ENCODE peak calls at places on chromosomes 5 and 9, in four cellular contexts. One of them, this sample, is unnamed. For H3K4me1, the result is how much of the 10 kb centered on the place peaks cover.

GRCh38 chr5:1959231-1959630 is 76.5 kb upstream of the IRX4 start:
- DNase-seq in IMR-90: no peak
- DNase-seq in GM23248: no peak
- DNase-seq in SK-N-SH: no peak
- DNase-seq in this sample: no peak

GRCh38 chr9:121483473-121484031 is 16.1 kb downstream of the GGTA1 start:
- DNase-seq in IMR-90: no peak
- DNase-seq in GM23248: no peak
- DNase-seq in SK-N-SH: no peak
- DNase-seq in this sample: no peak

GRCh38 chr5:14155730-14156129 is 12.6 kb downstream of the TRIO start:
- DNase-seq in IMR-90: no peak
- DNase-seq in GM23248: no peak
- DNase-seq in SK-N-SH: no peak
- DNase-seq in this sample: no peak

GRCh38 chr5:144273232-144274027 is 102.8 kb downstream of the KCTD16 start:
- DNase-seq in IMR-90: no peak
- DNase-seq in GM23248: no peak
- DNase-seq in SK-N-SH: no peak
- DNase-seq in this sample: no peak

GRCh38 chr5:173715607-173716006 is 99.2 kb upstream of the BOD1 start:
- DNase-seq in IMR-90: peak
- DNase-seq in GM23248: peak
- DNase-seq in SK-N-SH: no peak
- DNase-seq in this sample: no peak

GRCh38 chr5:111810087-111810486 is 53.1 kb upstream of the NREP start:
- DNase-seq in IMR-90: no peak
- DNase-seq in GM23248: peak
- DNase-seq in SK-N-SH: no peak
- DNase-seq in this sample: no peak

GRCh38 chr5:72584466-72584865 is 77.3 kb upstream of the ZNF366 start:
- DNase-seq in IMR-90: no peak
- DNase-seq in GM23248: peak
- DNase-seq in SK-N-SH: no peak
- DNase-seq in this sample: no peak

GRCh38 chr5:114223866-114224265 is 138.0 kb upstream of the KCNN2 start:
- DNase-seq in IMR-90: no peak
- DNase-seq in GM23248: peak
- DNase-seq in SK-N-SH: peak
- DNase-seq in this sample: peak

GRCh38 chr9:33131505-33132248 is 35.5 kb downstream of the B4GALT1 start:
- DNase-seq in IMR-90: no peak
- DNase-seq in GM23248: no peak
- DNase-seq in SK-N-SH: no peak
- DNase-seq in this sample: no peak

GRCh38 chr9:127735530-127736176 is 559 bp upstream of the TOR2A start:
- DNase-seq in IMR-90: no peak
- DNase-seq in GM23248: no peak
- DNase-seq in SK-N-SH: no peak
- DNase-seq in this sample: no peak

DNA sequence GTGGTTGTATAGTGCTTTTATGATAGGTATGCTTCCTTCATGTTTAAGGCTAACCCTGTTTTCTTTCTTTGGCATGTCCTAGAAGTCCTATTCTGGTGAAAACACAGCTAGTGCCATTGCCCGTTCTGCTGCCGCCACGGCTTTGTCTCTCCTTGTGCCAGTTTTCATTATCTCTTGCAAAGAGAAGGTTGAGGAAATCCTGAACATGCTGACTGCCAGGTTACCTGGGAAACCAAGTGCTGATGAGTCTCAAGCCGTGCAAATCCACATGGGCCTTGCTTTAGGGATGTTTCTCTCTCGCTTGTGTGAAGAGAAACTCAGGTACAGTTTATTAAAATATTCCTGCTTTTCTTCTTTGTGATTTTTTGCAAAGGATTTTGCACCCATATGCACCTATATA is 102.2 kb downstream of the HACD4 start:
- DNase-seq in IMR-90: no peak
- DNase-seq in GM23248: no peak
- DNase-seq in SK-N-SH: no peak
- DNase-seq in this sample: peak
- H2AFZ ChIP-seq in IMR-90: no peak
- H2AFZ ChIP-seq in GM23248: no peak
- H2AFZ ChIP-seq in SK-N-SH: no peak
- H2AFZ ChIP-seq in this sample: no peak

DNA sequence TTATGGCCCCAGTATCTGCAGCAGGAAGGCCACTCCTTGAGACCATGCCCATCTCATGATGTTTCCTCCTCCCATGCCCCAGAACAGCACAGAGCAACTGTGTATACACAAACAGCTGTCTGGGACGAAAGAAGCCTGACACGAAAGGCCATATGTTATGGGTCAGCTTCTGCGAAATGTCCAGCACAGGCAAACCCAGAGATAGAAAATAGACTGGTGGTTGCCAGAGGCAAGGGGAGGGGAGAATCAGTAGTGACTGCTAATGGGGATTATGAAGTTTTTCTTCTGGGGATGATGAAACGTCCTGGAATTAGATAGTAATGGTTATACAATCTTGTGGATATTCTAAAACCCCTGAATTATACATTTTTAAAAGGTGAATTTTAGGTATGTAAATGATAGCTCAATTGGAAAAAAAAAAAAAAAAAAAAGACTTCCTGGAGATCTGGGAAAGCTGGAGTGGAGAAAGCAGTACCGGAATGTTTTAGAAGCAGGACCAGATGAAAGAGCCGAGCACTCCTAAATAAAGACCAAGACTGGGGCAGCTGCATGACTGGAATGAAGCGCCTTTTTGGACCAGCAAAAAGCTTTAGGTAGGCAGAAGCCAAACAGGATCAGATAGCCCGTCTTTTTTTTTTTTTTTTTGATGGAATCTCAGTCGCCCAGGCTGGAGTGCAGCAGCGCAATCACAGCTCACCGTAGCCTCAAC is 29.2 kb downstream of the PCDHGC5 start:
- DNase-seq in IMR-90: peak
- DNase-seq in GM23248: peak
- DNase-seq in SK-N-SH: peak
- DNase-seq in this sample: no peak
- H3K4me1 ChIP-seq in IMR-90: half or more
- H3K4me1 ChIP-seq in GM23248: half or more
- H3K4me1 ChIP-seq in SK-N-SH: half or more
- H3K4me1 ChIP-seq in this sample: under half

GRCh38 chr9:5556101-5556500 is 45.8 kb downstream of the PDCD1LG2 start:
- DNase-seq in IMR-90: no peak
- DNase-seq in GM23248: no peak
- DNase-seq in SK-N-SH: no peak
- DNase-seq in this sample: no peak

GRCh38 chr9:5554254-5554653 is 43.9 kb downstream of the PDCD1LG2 start:
- DNase-seq in IMR-90: peak
- DNase-seq in GM23248: no peak
- DNase-seq in SK-N-SH: no peak
- DNase-seq in this sample: no peak

GRCh38 chr9:5560439-5560838 is 50.1 kb downstream of the PDCD1LG2 start:
- DNase-seq in IMR-90: no peak
- DNase-seq in GM23248: no peak
- DNase-seq in SK-N-SH: no peak
- DNase-seq in this sample: no peak

GRCh38 chr9:5559659-5560058 is 49.3 kb downstream of the PDCD1LG2 start:
- DNase-seq in IMR-90: no peak
- DNase-seq in GM23248: no peak
- DNase-seq in SK-N-SH: no peak
- DNase-seq in this sample: no peak

GRCh38 chr9:5557606-5558587 is 47.6 kb downstream of the PDCD1LG2 start:
- DNase-seq in IMR-90: no peak
- DNase-seq in GM23248: no peak
- DNase-seq in SK-N-SH: no peak
- DNase-seq in this sample: no peak
- H2AFZ ChIP-seq in IMR-90: no peak
- H2AFZ ChIP-seq in GM23248: no peak
- H2AFZ ChIP-seq in SK-N-SH: no peak
- H2AFZ ChIP-seq in this sample: peak

DNA sequence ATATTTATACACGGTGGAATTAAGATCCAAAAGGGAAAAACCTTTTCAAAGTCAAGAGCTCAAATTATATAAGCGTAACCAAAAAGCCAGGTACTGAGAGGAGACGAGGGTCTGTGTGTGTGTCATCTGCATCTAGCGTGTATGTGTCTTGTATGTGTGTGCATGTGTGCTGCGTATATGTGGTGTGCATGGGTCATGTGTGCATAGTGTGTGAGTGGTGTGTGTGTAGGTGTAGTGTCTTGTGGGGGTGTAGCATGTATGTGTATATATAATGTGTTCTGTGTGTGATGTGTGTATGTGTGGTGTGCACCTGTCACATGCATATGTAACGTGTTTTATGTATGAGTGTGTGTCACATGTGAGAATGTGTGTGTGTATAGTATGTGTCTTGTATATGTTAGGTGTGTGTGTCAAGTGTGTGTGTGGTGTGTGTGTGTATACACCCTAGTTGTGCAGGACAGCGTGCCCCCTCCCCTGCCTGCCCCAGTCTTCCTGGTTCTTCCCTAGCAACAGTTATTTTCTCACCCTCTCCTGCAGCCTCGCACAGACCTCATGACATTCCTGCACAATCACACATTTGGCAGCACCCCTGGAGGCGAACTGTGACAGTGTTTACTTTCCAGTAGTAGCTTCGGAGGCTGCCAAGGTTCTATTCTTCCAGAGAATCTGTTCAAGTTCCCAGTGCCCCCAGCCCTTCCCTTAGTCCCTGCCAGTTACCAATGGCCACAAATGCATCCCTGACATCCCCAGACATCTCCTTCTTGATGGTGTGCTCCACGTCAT is 27.1 kb upstream of the TNIP1 start:
- DNase-seq in IMR-90: peak
- DNase-seq in GM23248: peak
- DNase-seq in SK-N-SH: no peak
- DNase-seq in this sample: no peak
- H3K4me1 ChIP-seq in IMR-90: under half
- H3K4me1 ChIP-seq in GM23248: under half
- H3K4me1 ChIP-seq in SK-N-SH: under half
- H3K4me1 ChIP-seq in this sample: under half

DNA sequence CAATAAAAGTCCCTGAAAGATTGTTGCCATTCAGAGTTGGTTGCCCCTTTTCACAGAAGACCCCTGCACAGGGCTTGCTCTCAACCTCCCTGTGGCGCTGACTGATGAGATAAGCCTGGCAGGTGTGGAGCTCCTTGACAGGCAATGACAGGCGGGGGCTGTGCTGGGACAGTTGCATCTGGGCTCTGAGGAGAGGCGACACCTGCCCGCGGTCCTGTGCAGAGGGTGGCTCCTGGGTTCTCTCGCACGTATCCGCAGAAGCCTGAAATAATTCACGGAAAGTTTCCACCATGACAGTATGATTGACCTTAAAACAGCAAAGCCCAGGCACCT is 19.8 kb upstream of the EXOC3 start:
- DNase-seq in IMR-90: no peak
- DNase-seq in GM23248: no peak
- DNase-seq in SK-N-SH: no peak
- DNase-seq in this sample: no peak
- H2AFZ ChIP-seq in IMR-90: no peak
- H2AFZ ChIP-seq in GM23248: no peak
- H2AFZ ChIP-seq in SK-N-SH: no peak
- H2AFZ ChIP-seq in this sample: no peak

DNA sequence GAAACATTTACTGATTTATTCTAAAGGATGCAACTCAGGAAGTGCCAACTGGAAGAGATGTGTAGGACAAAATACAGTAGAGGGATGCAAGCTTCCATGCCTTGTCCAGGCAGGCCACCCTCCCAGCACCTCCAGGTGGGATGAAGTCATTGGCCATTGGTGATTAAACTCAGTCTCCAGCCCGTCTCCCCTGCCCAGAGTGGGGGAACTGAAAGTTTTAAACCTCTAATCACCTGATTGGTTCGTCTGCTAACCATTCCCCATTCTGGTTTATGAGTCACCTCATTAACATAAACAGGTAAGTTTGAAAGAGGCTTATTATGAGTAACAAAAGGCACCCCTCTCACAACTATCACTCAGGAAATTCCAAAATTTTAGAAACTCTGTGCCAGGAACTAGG is 8.1 kb downstream of the TNFAIP8 start:
- DNase-seq in IMR-90: no peak
- DNase-seq in GM23248: no peak
- DNase-seq in SK-N-SH: no peak
- DNase-seq in this sample: no peak
- H3K4me1 ChIP-seq in IMR-90: under half
- H3K4me1 ChIP-seq in GM23248: half or more
- H3K4me1 ChIP-seq in SK-N-SH: under half
- H3K4me1 ChIP-seq in this sample: under half

GRCh38 chr9:131737426-131737825 is 2.5 kb downstream of the RAPGEF1 start:
- DNase-seq in IMR-90: no peak
- DNase-seq in GM23248: no peak
- DNase-seq in SK-N-SH: no peak
- DNase-seq in this sample: no peak
- H2AFZ ChIP-seq in IMR-90: no peak
- H2AFZ ChIP-seq in GM23248: no peak
- H2AFZ ChIP-seq in SK-N-SH: no peak
- H2AFZ ChIP-seq in this sample: no peak

DNA sequence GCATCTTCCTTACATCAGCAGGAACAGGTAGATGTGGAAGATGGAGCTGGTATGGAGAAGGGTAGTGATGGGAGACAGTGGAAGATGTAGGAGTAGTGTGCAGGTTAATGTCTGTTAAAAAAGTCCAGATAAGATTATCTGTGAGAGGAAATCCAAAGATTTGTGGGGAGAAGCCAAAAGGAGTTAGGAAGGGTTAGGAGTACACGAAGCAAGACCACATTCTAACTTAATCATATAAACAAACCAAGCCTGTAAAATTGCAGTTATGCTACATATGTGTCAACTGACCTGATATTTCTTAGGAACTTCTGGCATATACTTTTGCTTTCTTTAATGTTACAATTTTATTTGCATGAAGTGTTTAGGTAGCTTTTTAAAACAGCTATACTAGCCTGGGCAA is 142.1 kb upstream of the DMRT1 start:
- DNase-seq in IMR-90: peak
- DNase-seq in GM23248: no peak
- DNase-seq in SK-N-SH: no peak
- DNase-seq in this sample: no peak
- H3K4me1 ChIP-seq in IMR-90: under half
- H3K4me1 ChIP-seq in GM23248: half or more
- H3K4me1 ChIP-seq in SK-N-SH: under half
- H3K4me1 ChIP-seq in this sample: under half

DNA sequence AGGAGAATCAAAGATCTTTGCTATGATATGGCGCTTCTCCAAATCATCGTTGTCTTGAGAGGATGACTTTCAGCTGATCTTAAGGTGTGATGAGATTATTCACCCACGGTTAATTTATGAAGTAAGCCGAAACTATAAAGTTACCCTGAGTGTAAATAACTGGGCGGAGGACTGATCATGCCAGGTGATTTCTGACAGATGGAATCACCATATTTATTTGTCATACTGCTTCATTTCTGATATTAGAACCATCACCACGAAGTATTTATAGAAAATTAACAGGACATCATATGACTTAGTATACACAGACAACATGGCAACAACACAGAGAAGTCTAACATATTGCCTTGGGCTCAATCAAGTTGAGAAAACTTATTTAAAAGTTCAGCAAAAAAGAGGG is 601.9 kb downstream of the RAB3C start:
- DNase-seq in IMR-90: no peak
- DNase-seq in GM23248: no peak
- DNase-seq in SK-N-SH: no peak
- DNase-seq in this sample: no peak
- H2AFZ ChIP-seq in IMR-90: no peak
- H2AFZ ChIP-seq in GM23248: no peak
- H2AFZ ChIP-seq in SK-N-SH: no peak
- H2AFZ ChIP-seq in this sample: no peak